ENCODE peak calls at places on chromosomes 2 and 18, in four cellular contexts. One of them, this sample, is unnamed. For H3K9me3, the result is how much of the 10 kb centered on the place peaks cover.

GRCh38 chr2:10914272-10914693 is 2.5 kb downstream of the KCNF1 start:
- DNase-seq in right lobe of liver: no peak
- DNase-seq in esophagus muscularis mucosa: no peak
- DNase-seq in mesenchymal stem cell: peak
- DNase-seq in this sample: no peak

GRCh38 chr2:67649331-67650071 is 252.4 kb downstream of the ETAA1 start:
- DNase-seq in right lobe of liver: no peak
- DNase-seq in esophagus muscularis mucosa: no peak
- DNase-seq in mesenchymal stem cell: peak
- DNase-seq in this sample: no peak

GRCh38 chr2:221896505-221897151 is 324.5 kb upstream of the EPHA4 start:
- DNase-seq in right lobe of liver: no peak
- DNase-seq in esophagus muscularis mucosa: no peak
- DNase-seq in mesenchymal stem cell: peak
- DNase-seq in this sample: no peak

GRCh38 chr2:104521247-104521646 is 332.7 kb upstream of the POU3F3 start:
- DNase-seq in right lobe of liver: no peak
- DNase-seq in esophagus muscularis mucosa: peak
- DNase-seq in mesenchymal stem cell: no peak
- DNase-seq in this sample: no peak

GRCh38 chr2:24994325-24994724 is 22.6 kb upstream of the DNAJC27 start:
- DNase-seq in right lobe of liver: no peak
- DNase-seq in esophagus muscularis mucosa: no peak
- DNase-seq in mesenchymal stem cell: no peak
- DNase-seq in this sample: no peak

GRCh38 chr18:48982269-48982668 is 31.5 kb upstream of the SMAD7 start:
- DNase-seq in right lobe of liver: no peak
- DNase-seq in esophagus muscularis mucosa: no peak
- DNase-seq in mesenchymal stem cell: no peak
- DNase-seq in this sample: no peak

GRCh38 chr2:74261204-74261864 is 62.9 kb downstream of the MTHFD2 start:
- DNase-seq in right lobe of liver: peak
- DNase-seq in esophagus muscularis mucosa: no peak
- DNase-seq in mesenchymal stem cell: peak
- DNase-seq in this sample: no peak

GRCh38 chr2:7974086-7974485 is 707.8 kb upstream of the ID2 start:
- DNase-seq in right lobe of liver: no peak
- DNase-seq in esophagus muscularis mucosa: no peak
- DNase-seq in mesenchymal stem cell: no peak
- DNase-seq in this sample: no peak

GRCh38 chr18:61502472-61502871 is 169.2 kb downstream of the CDH20 start:
- DNase-seq in right lobe of liver: no peak
- DNase-seq in esophagus muscularis mucosa: no peak
- DNase-seq in mesenchymal stem cell: peak
- DNase-seq in this sample: peak

GRCh38 chr18:22168360-22168921 is 948 bp upstream of the GATA6 start:
- DNase-seq in right lobe of liver: peak
- DNase-seq in esophagus muscularis mucosa: no peak
- DNase-seq in mesenchymal stem cell: peak
- DNase-seq in this sample: no peak

GRCh38 chr2:4499316-4499715 is 795.9 kb downstream of the DCDC2C start:
- DNase-seq in right lobe of liver: no peak
- DNase-seq in esophagus muscularis mucosa: no peak
- DNase-seq in mesenchymal stem cell: no peak
- DNase-seq in this sample: no peak

GRCh38 chr2:172988728-172989127 is 86.9 kb upstream of the MAP3K20 start:
- DNase-seq in right lobe of liver: no peak
- DNase-seq in esophagus muscularis mucosa: no peak
- DNase-seq in mesenchymal stem cell: no peak
- DNase-seq in this sample: no peak

GRCh38 chr2:219636144-219636915 is 8.9 kb downstream of the SLC4A3 start:
- DNase-seq in right lobe of liver: no peak
- DNase-seq in esophagus muscularis mucosa: no peak
- DNase-seq in mesenchymal stem cell: no peak
- DNase-seq in this sample: no peak

GRCh38 chr18:56743115-56743514 is 92.0 kb downstream of the WDR7 start:
- DNase-seq in right lobe of liver: no peak
- DNase-seq in esophagus muscularis mucosa: no peak
- DNase-seq in mesenchymal stem cell: no peak
- DNase-seq in this sample: no peak

GRCh38 chr2:12931211-12931844 is 214.6 kb downstream of the TRIB2 start:
- DNase-seq in right lobe of liver: no peak
- DNase-seq in esophagus muscularis mucosa: no peak
- DNase-seq in mesenchymal stem cell: peak
- DNase-seq in this sample: peak

GRCh38 chr2:11446733-11447248 is 19.2 kb downstream of the E2F6 start:
- DNase-seq in right lobe of liver: no peak
- DNase-seq in esophagus muscularis mucosa: no peak
- DNase-seq in mesenchymal stem cell: peak
- DNase-seq in this sample: peak

GRCh38 chr18:77178559-77178958 is 46.0 kb upstream of the MBP start:
- DNase-seq in right lobe of liver: no peak
- DNase-seq in esophagus muscularis mucosa: no peak
- DNase-seq in mesenchymal stem cell: peak
- DNase-seq in this sample: no peak

GRCh38 chr2:120245520-120245835 is 7.2 kb upstream of the RALB start:
- DNase-seq in right lobe of liver: no peak
- DNase-seq in esophagus muscularis mucosa: no peak
- DNase-seq in mesenchymal stem cell: peak
- DNase-seq in this sample: no peak

GRCh38 chr2:70978388-70979357 is at the start of gene ANKRD53:
- DNase-seq in right lobe of liver: peak
- DNase-seq in esophagus muscularis mucosa: peak
- DNase-seq in mesenchymal stem cell: peak
- DNase-seq in this sample: no peak

GRCh38 chr2:191165190-191165643 is 14.4 kb upstream of the STAT4 start:
- DNase-seq in right lobe of liver: no peak
- DNase-seq in esophagus muscularis mucosa: no peak
- DNase-seq in mesenchymal stem cell: peak
- DNase-seq in this sample: no peak

GRCh38 chr2:233410191-233410760 is 56.0 kb downstream of the DGKD start:
- DNase-seq in right lobe of liver: no peak
- DNase-seq in esophagus muscularis mucosa: no peak
- DNase-seq in mesenchymal stem cell: no peak
- DNase-seq in this sample: no peak

GRCh38 chr2:696463-696862 is 19.3 kb upstream of the TMEM18 start:
- DNase-seq in right lobe of liver: no peak
- DNase-seq in esophagus muscularis mucosa: peak
- DNase-seq in mesenchymal stem cell: no peak
- DNase-seq in this sample: no peak

GRCh38 chr18:52392160-52392559 is 52.2 kb downstream of the DCC start:
- DNase-seq in right lobe of liver: no peak
- DNase-seq in esophagus muscularis mucosa: no peak
- DNase-seq in mesenchymal stem cell: no peak
- DNase-seq in this sample: no peak

GRCh38 chr2:80567991-80568390 is 263.4 kb upstream of the LRRTM1 start:
- DNase-seq in right lobe of liver: no peak
- DNase-seq in esophagus muscularis mucosa: no peak
- DNase-seq in mesenchymal stem cell: no peak
- DNase-seq in this sample: no peak

GRCh38 chr18:72409923-72410322 is 134.2 kb downstream of the CBLN2 start:
- DNase-seq in right lobe of liver: no peak
- DNase-seq in esophagus muscularis mucosa: no peak
- DNase-seq in mesenchymal stem cell: no peak
- DNase-seq in this sample: no peak
- H3K9me3 ChIP-seq in right lobe of liver: under half
- H3K9me3 ChIP-seq in esophagus muscularis mucosa: under half
- H3K9me3 ChIP-seq in mesenchymal stem cell: under half
- H3K9me3 ChIP-seq in this sample: under half

GRCh38 chr18:73986711-73987110 is 160.9 kb downstream of the FBXO15 start:
- DNase-seq in right lobe of liver: no peak
- DNase-seq in esophagus muscularis mucosa: no peak
- DNase-seq in mesenchymal stem cell: no peak
- DNase-seq in this sample: no peak
- H3K27ac ChIP-seq in right lobe of liver: no peak
- H3K27ac ChIP-seq in esophagus muscularis mucosa: no peak
- H3K27ac ChIP-seq in mesenchymal stem cell: no peak
- H3K27ac ChIP-seq in this sample: no peak

GRCh38 chr2:150259746-150260145 is 227.7 kb downstream of the RND3 start:
- DNase-seq in right lobe of liver: no peak
- DNase-seq in esophagus muscularis mucosa: no peak
- DNase-seq in mesenchymal stem cell: peak
- DNase-seq in this sample: no peak

GRCh38 chr2:150261691-150262090 is 225.8 kb downstream of the RND3 start:
- DNase-seq in right lobe of liver: no peak
- DNase-seq in esophagus muscularis mucosa: no peak
- DNase-seq in mesenchymal stem cell: no peak
- DNase-seq in this sample: no peak

GRCh38 chr2:150255528-150255927 is 231.9 kb downstream of the RND3 start:
- DNase-seq in right lobe of liver: no peak
- DNase-seq in esophagus muscularis mucosa: no peak
- DNase-seq in mesenchymal stem cell: peak
- DNase-seq in this sample: peak

GRCh38 chr2:150256746-150257145 is 230.7 kb downstream of the RND3 start:
- DNase-seq in right lobe of liver: no peak
- DNase-seq in esophagus muscularis mucosa: no peak
- DNase-seq in mesenchymal stem cell: no peak
- DNase-seq in this sample: no peak
- H3K9me3 ChIP-seq in right lobe of liver: under half
- H3K9me3 ChIP-seq in esophagus muscularis mucosa: under half
- H3K9me3 ChIP-seq in mesenchymal stem cell: under half
- H3K9me3 ChIP-seq in this sample: under half

GRCh38 chr2:241354668-241355658 is 1.1 kb upstream of the FARP2 start:
- DNase-seq in right lobe of liver: peak
- DNase-seq in esophagus muscularis mucosa: no peak
- DNase-seq in mesenchymal stem cell: peak
- DNase-seq in this sample: no peak
- H3K27ac ChIP-seq in right lobe of liver: peak
- H3K27ac ChIP-seq in esophagus muscularis mucosa: peak
- H3K27ac ChIP-seq in mesenchymal stem cell: peak
- H3K27ac ChIP-seq in this sample: peak